ENCODE peak calls at places on chromosomes 4 and X, in four cellular contexts. One of them, this sample, is unnamed.

GRCh38 chrX:49003696-49004095 is 1.6 kb upstream of the GRIPAP1 start:
- DNase-seq in endothelial cell: no peak
- DNase-seq in GM20000: no peak
- DNase-seq in A549: no peak
- DNase-seq in this sample: no peak

GRCh38 chr4:155582971-155583437 is 83.6 kb upstream of the GUCY1A1 start:
- DNase-seq in endothelial cell: no peak
- DNase-seq in GM20000: no peak
- DNase-seq in A549: no peak
- DNase-seq in this sample: no peak

GRCh38 chr4:8761167-8761823 is 110.3 kb downstream of the HMX1 start:
- DNase-seq in A549: no peak
- DNase-seq in GM20000: no peak
- DNase-seq in endothelial cell: no peak
- DNase-seq in this sample: no peak

GRCh38 chr4:117417856-117418255 is 332.5 kb upstream of the TRAM1L1 start:
- DNase-seq in GM20000: no peak
- DNase-seq in endothelial cell: no peak
- DNase-seq in A549: no peak
- DNase-seq in this sample: no peak

GRCh38 chr4:176393306-176394013 is 73.7 kb downstream of the SPCS3 start:
- DNase-seq in endothelial cell: no peak
- DNase-seq in GM20000: no peak
- DNase-seq in A549: no peak
- DNase-seq in this sample: no peak

GRCh38 chr4:100742045-100742444 is 224.2 kb upstream of the EMCN start:
- DNase-seq in endothelial cell: no peak
- DNase-seq in A549: peak
- DNase-seq in GM20000: no peak
- DNase-seq in this sample: peak

GRCh38 chr4:1136028-1136427 is 22.7 kb upstream of the RNF212 start:
- DNase-seq in A549: no peak
- DNase-seq in endothelial cell: no peak
- DNase-seq in GM20000: no peak
- DNase-seq in this sample: no peak

GRCh38 chrX:18640686-18641085 is 31.2 kb downstream of the RS1 start:
- DNase-seq in A549: no peak
- DNase-seq in endothelial cell: no peak
- DNase-seq in GM20000: no peak
- DNase-seq in this sample: no peak

GRCh38 chr4:149766135-149766534 is 49.5 kb downstream of the IQCM start:
- DNase-seq in GM20000: no peak
- DNase-seq in A549: no peak
- DNase-seq in endothelial cell: no peak
- DNase-seq in this sample: no peak

GRCh38 chrX:30150196-30150895 is 65.0 kb upstream of the MAGEB2 start:
- DNase-seq in A549: no peak
- DNase-seq in GM20000: no peak
- DNase-seq in endothelial cell: no peak
- DNase-seq in this sample: no peak

GRCh38 chrX:153778684-153779101 is 2.1 kb upstream of the SRPK3 start:
- DNase-seq in A549: no peak
- DNase-seq in GM20000: no peak
- DNase-seq in endothelial cell: no peak
- DNase-seq in this sample: peak

GRCh38 chr4:85715996-85716737 is 241.2 kb downstream of the ARHGAP24 start:
- DNase-seq in A549: no peak
- DNase-seq in endothelial cell: no peak
- DNase-seq in GM20000: no peak
- DNase-seq in this sample: no peak